ENCODE peak calls at places on chromosome 10, in six cellular contexts. X is GM23338, M is PC-3, U is IMR-90, N is fibroblast of lung, Q is HCT116. C is an unnamed sample.

GRCh38 chr10:33335800-33336605 is 1.5 kb upstream of the NRP1 start:
- DNase-seq in X (peak; percentile 70), N (peak; percentile 81), U (peak; percentile 44), M (peak; percentile 100), Q (no peak), C (no peak)

GRCh38 chr10:123518765-123519164 is 147.4 kb upstream of the GPR26 start:
- DNase-seq in U (no peak), Q (no peak), N (no peak), X (no peak), M (no peak), C (no peak)

GRCh38 chr10:120433176-120433575 is 23.9 kb upstream of the PLPP4 start:
- DNase-seq in U (no peak), M (no peak), X (no peak), Q (no peak), N (no peak), C (no peak)

GRCh38 chr10:125012851-125013528 is 71.1 kb downstream of the ZRANB1 start:
- DNase-seq in N (no peak), X (no peak), M (no peak), Q (no peak), U (no peak), C (no peak)

GRCh38 chr10:74194999-74195398 is 44.0 kb downstream of the ADK start:
- DNase-seq in N (peak; percentile 50), M (peak; percentile 89), Q (no peak), U (peak; percentile 67), X (no peak), C (no peak)

GRCh38 chr10:60663850-60664249 is 114.4 kb upstream of the CDK1 start:
- DNase-seq in Q (no peak), U (no peak), M (no peak), X (no peak), N (no peak), C (no peak)

GRCh38 chr10:46536171-46536570 is 20.3 kb downstream of the GPRIN2 start:
- DNase-seq in U (no peak), Q (no peak), N (no peak), M (no peak), X (no peak), C (no peak)

GRCh38 chr10:124680675-124681074 is 63.5 kb downstream of the FAM53B start:
- DNase-seq in N (peak; percentile 29), Q (no peak), X (no peak), M (no peak), U (peak; percentile 32), C (no peak)

DNA sequence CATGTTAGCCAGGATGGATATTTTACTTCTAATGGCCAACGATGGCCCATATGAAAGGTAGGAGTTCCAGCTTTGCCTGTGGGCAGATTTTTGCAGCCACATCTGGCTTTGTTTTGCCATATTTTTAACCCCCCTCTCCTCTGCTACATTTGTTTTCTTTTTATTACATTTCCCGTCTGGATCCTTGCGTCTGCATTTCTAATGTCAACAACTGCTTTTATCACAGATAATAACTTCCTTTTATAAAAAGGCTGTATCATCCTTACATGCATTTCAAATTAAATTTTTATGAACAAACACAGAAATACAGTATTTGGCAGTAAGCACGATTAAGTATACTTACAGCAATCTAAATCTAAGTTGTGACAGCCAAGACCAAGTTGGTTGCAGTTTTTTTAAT is 156.0 kb downstream of the BAMBI start:
- DNase-seq in X (no peak), Q (no peak), N (no peak), M (no peak), U (no peak), C (no peak)
- H2AFZ ChIP-seq in X (no peak overlapping the region), Q (no peak overlapping the region), N (no peak overlapping the region), M (peak overlapping the region; percentile 26), U (no peak overlapping the region), C (no peak overlapping the region)

GRCh38 chr10:14547826-14548225 is 217.1 kb upstream of the FRMD4A start:
- DNase-seq in U (no peak), M (no peak), N (no peak), Q (no peak), X (peak; percentile 79), C (no peak)
- H3K4me2 ChIP-seq in U (no peak overlapping the region), M (no peak overlapping the region), N (no peak overlapping the region), Q (no peak overlapping the region), X (no peak overlapping the region), C (no peak overlapping the region)

GRCh38 chr10:930415-931325 is 835 bp downstream of the LARP4B start:
- DNase-seq in Q (no peak), M (peak; percentile 20), X (peak; percentile 82), U (peak; percentile 30), N (peak; percentile 22), C (peak; percentile 72)

GRCh38 chr10:929965-930364 is 1.5 kb downstream of the LARP4B start:
- DNase-seq in N (no peak), Q (no peak), M (no peak), U (no peak), X (no peak), C (peak; percentile 66)

GRCh38 chr10:934746-935406 is 3.4 kb upstream of the LARP4B start:
- DNase-seq in X (no peak), N (no peak), Q (no peak), M (no peak), U (no peak), C (no peak)

GRCh38 chr10:932589-932988 is 1.1 kb upstream of the LARP4B start:
- DNase-seq in Q (no peak), X (peak; percentile 47), N (no peak), M (no peak), U (no peak), C (no peak)

GRCh38 chr10:931326-932318 is at the start of gene LARP4B:
- DNase-seq in X (peak; percentile 97), Q (peak; percentile 91), U (peak; percentile 97), M (peak; percentile 88), N (peak; percentile 98), C (peak; percentile 99)
- H2AFZ ChIP-seq in X (no peak within 1 kb of the TSS), Q (no peak within 1 kb of the TSS), U (peak within 1 kb of the TSS; percentile 88), M (no peak within 1 kb of the TSS), N (no peak within 1 kb of the TSS), C (no peak within 1 kb of the TSS)

GRCh38 chr10:88657901-88658300 is 6.3 kb upstream of the LIPF start:
- DNase-seq in N (peak; percentile 34), M (no peak), X (no peak), U (peak; percentile 80), Q (no peak), C (no peak)
- H3K4me2 ChIP-seq in N (no peak overlapping the region), M (no peak overlapping the region), X (no peak overlapping the region), U (no peak overlapping the region), Q (no peak overlapping the region), C (no peak overlapping the region)

GRCh38 chr10:110730345-110731055 is 86.4 kb downstream of the RBM20 start:
- DNase-seq in U (no peak), X (no peak), N (no peak), M (no peak), Q (no peak), C (no peak)

GRCh38 chr10:110737886-110738634 is 93.9 kb downstream of the RBM20 start:
- DNase-seq in X (no peak), M (no peak), Q (no peak), U (peak; percentile 64), N (peak; percentile 18), C (no peak)

GRCh38 chr10:110735620-110736027 is 91.5 kb downstream of the RBM20 start:
- DNase-seq in M (no peak), U (no peak), X (no peak), N (no peak), Q (no peak), C (no peak)

DNA sequence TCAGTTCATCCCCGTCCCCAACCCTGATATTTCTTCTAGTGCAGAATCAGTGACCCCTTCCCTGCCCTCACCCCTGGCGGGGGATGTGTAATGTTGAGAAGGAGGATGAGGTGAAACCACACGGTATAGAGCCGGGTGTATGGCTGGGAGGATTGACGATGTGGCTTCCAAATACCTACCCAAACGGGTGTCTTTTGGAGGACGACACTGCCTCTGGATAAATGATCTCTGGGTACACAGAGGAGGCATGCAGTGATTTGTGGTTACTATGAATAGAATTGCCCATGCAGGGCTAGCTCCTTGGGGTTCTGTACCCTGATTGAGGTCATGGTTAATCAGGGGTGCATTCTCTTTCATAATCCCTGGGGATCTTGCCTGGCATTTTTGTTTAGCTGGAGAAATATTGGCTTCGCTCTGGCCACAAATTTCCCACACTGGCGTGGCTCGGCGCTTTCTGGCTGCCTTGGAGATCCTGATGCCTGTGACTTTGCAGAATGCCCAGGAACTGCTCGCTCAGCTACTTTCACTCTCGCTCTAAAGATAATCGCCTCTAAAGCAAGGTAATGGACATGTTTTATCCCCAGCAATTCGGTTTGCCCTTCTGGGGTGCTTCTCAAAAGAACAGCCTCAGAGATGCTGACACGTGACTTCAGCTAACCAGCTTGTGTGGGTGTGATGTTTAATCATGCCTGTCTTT is 89.3 kb downstream of the RBM20 start:
- DNase-seq in N (peak; percentile 14), U (no peak), X (no peak), M (peak; percentile 16), Q (no peak), C (no peak)
- H2AFZ ChIP-seq in N (no peak overlapping the region), U (peak overlapping the region; percentile 4), X (no peak overlapping the region), M (peak overlapping the region; percentile 83), Q (no peak overlapping the region), C (no peak overlapping the region)

GRCh38 chr10:360653-361052 is 225.4 kb downstream of the ZMYND11 start:
- DNase-seq in N (no peak), X (no peak), U (no peak), M (no peak), Q (no peak), C (no peak)

GRCh38 chr10:361203-362135 is 226.2 kb downstream of the ZMYND11 start:
- DNase-seq in M (no peak), N (no peak), U (no peak), X (no peak), Q (no peak), C (no peak)

GRCh38 chr10:366186-366585 is 230.9 kb downstream of the ZMYND11 start:
- DNase-seq in X (no peak), Q (no peak), N (no peak), U (no peak), M (no peak), C (no peak)

GRCh38 chr10:363152-363551 is 227.9 kb downstream of the ZMYND11 start:
- DNase-seq in M (no peak), Q (no peak), N (no peak), U (no peak), X (no peak), C (no peak)

GRCh38 chr10:364267-364775 is 229.1 kb downstream of the ZMYND11 start:
- DNase-seq in M (no peak), X (no peak), Q (no peak), N (no peak), U (no peak), C (no peak)
- H3K4me2 ChIP-seq in M (no peak overlapping the region), X (no peak overlapping the region), Q (no peak overlapping the region), N (no peak overlapping the region), U (no peak overlapping the region), C (no peak overlapping the region)